ENCODE peak calls at places on chromosomes 5 and 9, in four cellular contexts. One of them, this sample, is unnamed.

GRCh38 chr9:70418822-70419545 is 4.5 kb upstream of the KLF9 start:
- DNase-seq in AG09309: peak
- DNase-seq in tibial nerve: peak
- DNase-seq in HepG2: peak
- DNase-seq in this sample: peak

GRCh38 chr5:36904677-36905076 is 28.1 kb downstream of the NIPBL start:
- DNase-seq in AG09309: no peak
- DNase-seq in tibial nerve: no peak
- DNase-seq in HepG2: peak
- DNase-seq in this sample: no peak

GRCh38 chr5:75365740-75366139 is 28.7 kb downstream of the HMGCR start:
- DNase-seq in AG09309: no peak
- DNase-seq in tibial nerve: no peak
- DNase-seq in HepG2: no peak
- DNase-seq in this sample: no peak

GRCh38 chr5:136080113-136080482 is 51.3 kb downstream of the TGFBI start:
- DNase-seq in AG09309: no peak
- DNase-seq in tibial nerve: no peak
- DNase-seq in HepG2: no peak
- DNase-seq in this sample: no peak

GRCh38 chr5:140840978-140841962 is at the start of gene PCDHA8:
- DNase-seq in AG09309: no peak
- DNase-seq in tibial nerve: no peak
- DNase-seq in HepG2: peak
- DNase-seq in this sample: peak

GRCh38 chr5:640461-641330 is 28.6 kb downstream of the CEP72 start:
- DNase-seq in AG09309: no peak
- DNase-seq in tibial nerve: no peak
- DNase-seq in HepG2: no peak
- DNase-seq in this sample: no peak

GRCh38 chr5:17810734-17811133 is 176.5 kb downstream of the TAF11L14 start:
- DNase-seq in AG09309: no peak
- DNase-seq in tibial nerve: no peak
- DNase-seq in HepG2: no peak
- DNase-seq in this sample: no peak

GRCh38 chr5:75049581-75050274 is 2.6 kb downstream of the GCNT4 start:
- DNase-seq in AG09309: no peak
- DNase-seq in tibial nerve: peak
- DNase-seq in HepG2: peak
- DNase-seq in this sample: peak

GRCh38 chr9:133897675-133898074 is 94.4 kb downstream of the VAV2 start:
- DNase-seq in AG09309: no peak
- DNase-seq in tibial nerve: no peak
- DNase-seq in HepG2: no peak
- DNase-seq in this sample: no peak

GRCh38 chr5:117667105-117667504 is 1092.5 kb upstream of the SEMA6A start:
- DNase-seq in AG09309: no peak
- DNase-seq in tibial nerve: no peak
- DNase-seq in HepG2: no peak
- DNase-seq in this sample: no peak

GRCh38 chr9:135702002-135702721 is at the start of gene KCNT1:
- DNase-seq in AG09309: no peak
- DNase-seq in tibial nerve: peak
- DNase-seq in HepG2: no peak
- DNase-seq in this sample: peak

GRCh38 chr5:54621742-54622141 is 104.2 kb downstream of the SNX18 start:
- DNase-seq in AG09309: no peak
- DNase-seq in tibial nerve: no peak
- DNase-seq in HepG2: no peak
- DNase-seq in this sample: no peak

GRCh38 chr5:62011072-62011664 is 294.8 kb upstream of the KIF2A start:
- DNase-seq in AG09309: no peak
- DNase-seq in tibial nerve: no peak
- DNase-seq in HepG2: no peak
- DNase-seq in this sample: no peak

GRCh38 chr9:137666950-137667670 is 48.3 kb downstream of the EHMT1 start:
- DNase-seq in AG09309: no peak
- DNase-seq in tibial nerve: no peak
- DNase-seq in HepG2: no peak
- DNase-seq in this sample: no peak

GRCh38 chr9:80775515-80775914 is 913.8 kb downstream of the TLE1 start:
- DNase-seq in AG09309: no peak
- DNase-seq in tibial nerve: no peak
- DNase-seq in HepG2: no peak
- DNase-seq in this sample: peak

GRCh38 chr5:95892784-95893354 is 68.8 kb downstream of the ELL2 start:
- DNase-seq in AG09309: no peak
- DNase-seq in tibial nerve: no peak
- DNase-seq in HepG2: peak
- DNase-seq in this sample: peak

GRCh38 chr9:129108083-129108804 is 2.3 kb downstream of the CRAT start:
- DNase-seq in AG09309: no peak
- DNase-seq in tibial nerve: no peak
- DNase-seq in HepG2: no peak
- DNase-seq in this sample: no peak

GRCh38 chr9:82584349-82584846 is 478.5 kb downstream of the RASEF start:
- DNase-seq in AG09309: no peak
- DNase-seq in tibial nerve: no peak
- DNase-seq in HepG2: no peak
- DNase-seq in this sample: no peak

GRCh38 chr5:138077064-138077696 is 6.7 kb upstream of the WNT8A start:
- DNase-seq in AG09309: peak
- DNase-seq in tibial nerve: peak
- DNase-seq in HepG2: peak
- DNase-seq in this sample: peak

GRCh38 chr5:35420200-35420599 is 189.9 kb upstream of the PRLR start:
- DNase-seq in AG09309: no peak
- DNase-seq in tibial nerve: no peak
- DNase-seq in HepG2: peak
- DNase-seq in this sample: no peak

GRCh38 chr5:132420706-132421272 is 51.3 kb downstream of the SLC22A5 start:
- DNase-seq in AG09309: no peak
- DNase-seq in tibial nerve: no peak
- DNase-seq in HepG2: no peak
- DNase-seq in this sample: no peak

GRCh38 chr5:95935553-95936100 is 26.0 kb downstream of the ELL2 start:
- DNase-seq in AG09309: no peak
- DNase-seq in tibial nerve: no peak
- DNase-seq in HepG2: no peak
- DNase-seq in this sample: no peak

GRCh38 chr5:108193021-108193795 is 188.7 kb downstream of the FBXL17 start:
- DNase-seq in AG09309: peak
- DNase-seq in tibial nerve: no peak
- DNase-seq in HepG2: no peak
- DNase-seq in this sample: peak

DNA sequence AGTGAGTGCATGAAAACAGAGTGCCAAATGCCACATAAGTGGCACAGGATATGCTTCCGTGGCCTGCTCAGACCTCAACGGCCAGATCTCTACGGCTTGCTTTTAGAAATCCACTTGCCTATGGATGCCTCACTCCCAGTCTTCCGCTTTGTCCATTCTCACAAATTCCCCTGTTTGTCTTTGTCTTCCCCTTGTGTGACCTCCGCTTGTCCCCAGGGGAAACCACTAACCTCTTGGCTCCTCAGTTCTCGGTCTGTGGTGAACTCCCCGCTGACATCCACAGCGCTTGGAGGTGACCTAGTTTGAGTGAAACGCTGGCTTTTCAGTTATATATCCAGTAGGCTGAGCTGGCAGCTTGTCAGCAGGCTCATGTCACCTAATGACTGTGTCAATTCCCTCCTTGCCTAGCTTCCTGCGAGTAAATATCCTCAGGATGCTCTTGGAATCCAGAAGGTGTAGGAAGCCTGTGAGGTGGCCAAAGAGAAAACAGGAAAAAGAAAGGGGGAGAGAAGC is 101.4 kb upstream of the SPRY4 start:
- DNase-seq in AG09309: no peak
- DNase-seq in tibial nerve: no peak
- DNase-seq in HepG2: no peak
- DNase-seq in this sample: no peak
- H3K4me3 ChIP-seq in AG09309: no peak
- H3K4me3 ChIP-seq in tibial nerve: no peak
- H3K4me3 ChIP-seq in HepG2: no peak
- H3K4me3 ChIP-seq in this sample: no peak

DNA sequence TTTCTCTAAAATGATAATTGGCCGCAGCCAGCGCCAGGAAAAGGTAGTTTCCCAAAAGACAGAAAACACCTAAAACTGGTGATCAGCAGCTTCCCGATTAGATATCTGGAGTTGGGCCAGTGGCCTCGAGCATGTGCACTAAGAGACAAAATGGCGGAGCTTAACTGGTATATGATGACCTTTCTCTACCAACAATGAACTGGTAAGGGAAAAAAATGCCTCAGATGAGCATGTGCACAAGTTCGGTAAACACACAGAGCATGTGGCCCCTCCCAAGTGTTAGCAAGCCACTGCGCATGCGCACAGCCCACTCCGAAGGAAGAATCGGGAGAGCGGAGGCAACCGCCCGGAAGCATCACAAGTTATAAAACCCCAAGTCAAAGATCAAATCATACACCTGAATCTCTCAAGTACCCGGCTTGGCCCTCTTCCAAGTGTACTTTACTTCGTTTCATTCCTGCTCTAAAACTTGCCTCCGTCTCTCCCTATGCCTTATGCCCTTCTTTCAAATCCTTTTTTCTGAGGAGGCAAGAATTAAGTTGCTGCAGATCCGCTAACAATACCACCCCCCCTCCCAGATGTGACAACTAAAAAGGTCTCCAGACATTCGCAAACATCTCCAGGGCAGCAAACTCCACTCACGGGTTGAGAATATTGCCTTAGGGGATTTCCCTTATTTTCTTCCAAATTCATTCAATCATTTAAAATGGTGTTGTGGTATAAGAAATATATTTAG is 15.0 kb upstream of the PTBP3 start:
- DNase-seq in AG09309: no peak
- DNase-seq in tibial nerve: peak
- DNase-seq in HepG2: peak
- DNase-seq in this sample: peak
- H3K4me3 ChIP-seq in AG09309: peak
- H3K4me3 ChIP-seq in tibial nerve: peak
- H3K4me3 ChIP-seq in HepG2: no peak
- H3K4me3 ChIP-seq in this sample: peak

GRCh38 chr5:98736753-98737152 is 36.7 kb upstream of the RGMB start:
- DNase-seq in AG09309: no peak
- DNase-seq in tibial nerve: no peak
- DNase-seq in HepG2: no peak
- DNase-seq in this sample: no peak
- H3K4me3 ChIP-seq in AG09309: no peak
- H3K4me3 ChIP-seq in tibial nerve: no peak
- H3K4me3 ChIP-seq in HepG2: no peak
- H3K4me3 ChIP-seq in this sample: no peak

GRCh38 chr5:174734571-174735497 is 10.5 kb downstream of the MSX2 start:
- DNase-seq in AG09309: no peak
- DNase-seq in tibial nerve: no peak
- DNase-seq in HepG2: no peak
- DNase-seq in this sample: no peak

GRCh38 chr5:174737335-174737734 is 13.0 kb downstream of the MSX2 start:
- DNase-seq in AG09309: no peak
- DNase-seq in tibial nerve: no peak
- DNase-seq in HepG2: no peak
- DNase-seq in this sample: no peak

GRCh38 chr5:174736777-174737176 is 12.4 kb downstream of the MSX2 start:
- DNase-seq in AG09309: no peak
- DNase-seq in tibial nerve: no peak
- DNase-seq in HepG2: no peak
- DNase-seq in this sample: no peak

GRCh38 chr5:174735498-174736350 is 11.3 kb downstream of the MSX2 start:
- DNase-seq in AG09309: no peak
- DNase-seq in tibial nerve: no peak
- DNase-seq in HepG2: peak
- DNase-seq in this sample: no peak

DNA sequence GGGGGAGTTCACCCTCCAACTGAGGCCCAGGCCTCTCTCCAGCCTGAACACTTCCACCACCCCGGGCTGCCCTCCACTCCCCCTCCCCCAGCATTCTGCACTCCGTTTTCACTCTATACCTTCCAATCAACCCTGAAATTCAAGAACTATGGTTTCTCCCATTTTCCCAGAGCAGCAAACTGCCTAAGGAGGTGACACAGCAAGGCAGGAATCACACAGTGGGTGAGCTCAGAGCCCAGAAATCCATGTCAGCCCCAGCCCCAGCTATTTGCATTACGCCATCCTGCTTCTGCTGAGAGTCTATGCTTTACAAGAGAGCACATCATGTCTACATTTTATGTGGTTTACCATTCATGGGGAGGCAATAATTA is 12.0 kb downstream of the MSX2 start:
- DNase-seq in AG09309: peak
- DNase-seq in tibial nerve: no peak
- DNase-seq in HepG2: no peak
- DNase-seq in this sample: peak
- H3K4me3 ChIP-seq in AG09309: no peak
- H3K4me3 ChIP-seq in tibial nerve: no peak
- H3K4me3 ChIP-seq in HepG2: no peak
- H3K4me3 ChIP-seq in this sample: no peak

GRCh38 chr9:34958411-34958982 is 412 bp downstream of the PHF24 start:
- DNase-seq in AG09309: no peak
- DNase-seq in tibial nerve: no peak
- DNase-seq in HepG2: no peak
- DNase-seq in this sample: no peak

GRCh38 chr9:34956648-34957047 is 1.4 kb upstream of the PHF24 start:
- DNase-seq in AG09309: no peak
- DNase-seq in tibial nerve: no peak
- DNase-seq in HepG2: no peak
- DNase-seq in this sample: no peak

GRCh38 chr9:34961574-34962480 is 3.7 kb downstream of the PHF24 start:
- DNase-seq in AG09309: peak
- DNase-seq in tibial nerve: no peak
- DNase-seq in HepG2: no peak
- DNase-seq in this sample: peak

GRCh38 chr9:34954225-34954624 is 3.9 kb upstream of the PHF24 start:
- DNase-seq in AG09309: no peak
- DNase-seq in tibial nerve: no peak
- DNase-seq in HepG2: no peak
- DNase-seq in this sample: no peak

GRCh38 chr9:34957492-34958410 is at the start of gene PHF24:
- DNase-seq in AG09309: no peak
- DNase-seq in tibial nerve: no peak
- DNase-seq in HepG2: no peak
- DNase-seq in this sample: peak
- H3K4me3 ChIP-seq in AG09309: no peak
- H3K4me3 ChIP-seq in tibial nerve: peak
- H3K4me3 ChIP-seq in HepG2: peak
- H3K4me3 ChIP-seq in this sample: peak

DNA sequence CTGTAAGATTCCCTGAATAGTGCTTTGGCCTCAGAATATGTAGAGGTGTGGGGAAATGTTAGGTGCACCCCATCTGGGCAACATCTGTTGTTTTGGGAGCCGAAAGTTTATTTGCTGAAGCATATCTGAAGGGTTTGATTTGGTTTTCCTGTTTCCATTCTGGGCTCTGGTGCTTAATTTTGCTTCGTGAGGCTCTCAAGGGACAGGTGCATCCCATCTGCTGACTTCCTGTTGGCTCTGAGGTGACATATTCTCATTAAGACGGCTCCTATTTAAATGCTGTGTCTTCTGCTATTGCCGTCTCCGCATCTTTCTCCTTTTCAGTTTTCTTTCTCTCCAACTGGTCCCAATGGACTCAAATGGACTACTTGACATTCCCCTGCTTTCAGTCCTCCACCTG is 104.1 kb downstream of the MTX3 start:
- DNase-seq in AG09309: no peak
- DNase-seq in tibial nerve: no peak
- DNase-seq in HepG2: no peak
- DNase-seq in this sample: no peak
- H3K4me3 ChIP-seq in AG09309: no peak
- H3K4me3 ChIP-seq in tibial nerve: no peak
- H3K4me3 ChIP-seq in HepG2: no peak
- H3K4me3 ChIP-seq in this sample: no peak

This sample was measured in adipocyte.